ENCODE peak calls at places on chromosome 5, in four cellular contexts. Z, S, V and K are unnamed samples.

GRCh38 chr5:167870055-167870454 is 421.4 kb upstream of the WWC1 start:
- DNase-seq in Z (no peak), S (no peak), V (no peak), K (no peak)

GRCh38 chr5:86979801-86980510 is 287.7 kb upstream of the RASA1 start:
- DNase-seq in Z (no peak), S (peak), V (no peak), K (no peak)

GRCh38 chr5:107337281-107337680 is 333.5 kb downstream of the EFNA5 start:
- DNase-seq in Z (no peak), S (peak), V (no peak), K (no peak)

GRCh38 chr5:94481059-94481458 is 137.3 kb downstream of the KIAA0825 start:
- DNase-seq in Z (no peak), S (no peak), V (no peak), K (no peak)

GRCh38 chr5:59798862-59799667 is 94.5 kb downstream of the PDE4D start:
- DNase-seq in Z (no peak), S (peak), V (no peak), K (no peak)

GRCh38 chr5:116088062-116088461 is 3.2 kb downstream of the COMMD10 start:
- DNase-seq in Z (no peak), S (peak), V (no peak), K (no peak)

GRCh38 chr5:150284311-150284710 is 5.3 kb downstream of the CAMK2A start:
- DNase-seq in Z (no peak), S (no peak), V (no peak), K (no peak)

GRCh38 chr5:137305971-137306592 is 193.0 kb downstream of the SPOCK1 start:
- DNase-seq in Z (no peak), S (no peak), V (no peak), K (no peak)

GRCh38 chr5:9813305-9813704 is 183.2 kb upstream of the TAS2R1 start:
- DNase-seq in Z (no peak), S (no peak), V (no peak), K (no peak)

GRCh38 chr5:141510160-141510559 is 21.3 kb downstream of the PCDHGC5 start:
- DNase-seq in Z (no peak), S (no peak), V (no peak), K (no peak)

GRCh38 chr5:27702339-27702820 is 664.0 kb upstream of the CDH9 start:
- DNase-seq in Z (no peak), S (peak), V (no peak), K (no peak)

GRCh38 chr5:61346511-61346910 is 14.5 kb downstream of the ZSWIM6 start:
- DNase-seq in Z (no peak), S (no peak), V (no peak), K (no peak)

GRCh38 chr5:56323505-56323904 is 90.4 kb upstream of the ANKRD55 start:
- DNase-seq in Z (no peak), S (peak), V (no peak), K (no peak)

GRCh38 chr5:66617223-66617861 is 21.1 kb downstream of the MAST4 start:
- DNase-seq in Z (no peak), S (no peak), V (no peak), K (no peak)

GRCh38 chr5:78633710-78634109 is 14.9 kb downstream of the LHFPL2 start:
- DNase-seq in Z (no peak), S (no peak), V (no peak), K (no peak)

GRCh38 chr5:35183243-35183955 is 46.9 kb downstream of the PRLR start:
- DNase-seq in Z (no peak), S (peak), V (peak), K (no peak)

GRCh38 chr5:38515648-38516047 is 40.8 kb downstream of the LIFR start:
- DNase-seq in Z (no peak), S (peak), V (no peak), K (no peak)

GRCh38 chr5:84228266-84228665 is 156.4 kb downstream of the EDIL3 start:
- DNase-seq in Z (no peak), S (no peak), V (no peak), K (no peak)

GRCh38 chr5:30581198-30581925 is 612.1 kb upstream of the CDH6 start:
- DNase-seq in Z (no peak), S (peak), V (no peak), K (no peak)

GRCh38 chr5:41772071-41772470 is 98.2 kb downstream of the OXCT1 start:
- DNase-seq in Z (no peak), S (no peak), V (no peak), K (no peak)

GRCh38 chr5:174571662-174572397 is 152.6 kb upstream of the MSX2 start:
- DNase-seq in Z (peak), S (peak), V (peak), K (no peak)

GRCh38 chr5:120499876-120500275 is 35.8 kb downstream of the PRR16 start:
- DNase-seq in Z (no peak), S (no peak), V (no peak), K (no peak)

GRCh38 chr5:53326420-53327153 is 153.8 kb upstream of the FST start:
- DNase-seq in Z (no peak), S (peak), V (no peak), K (no peak)

GRCh38 chr5:179285236-179285635 is 60.0 kb downstream of the ADAMTS2 start:
- DNase-seq in Z (peak), S (no peak), V (peak), K (no peak)

GRCh38 chr5:65525726-65526125 is 37.2 kb downstream of the CENPK start:
- DNase-seq in Z (no peak), S (no peak), V (no peak), K (no peak)

GRCh38 chr5:151223447-151224264 is at the start of gene CCDC69:
- DNase-seq in Z (peak), S (peak), V (peak), K (peak)

GRCh38 chr5:10442581-10442980 is 902 bp downstream of the ROPN1L start:
- DNase-seq in Z (peak), S (no peak), V (no peak), K (no peak)

GRCh38 chr5:179195561-179196419 is 135.6 kb downstream of the ZNF354C start:
- DNase-seq in Z (no peak), S (no peak), V (peak), K (no peak)

GRCh38 chr5:160850439-160850838 is 1.6 kb downstream of the ATP10B start:
- DNase-seq in Z (no peak), S (no peak), V (peak), K (no peak)

GRCh38 chr5:71658916-71659661 is 60.0 kb upstream of the CARTPT start:
- DNase-seq in Z (no peak), S (peak), V (no peak), K (no peak)

GRCh38 chr5:57172466-57172961 is 1.3 kb upstream of the GPBP1 start:
- DNase-seq in Z (no peak), S (peak), V (no peak), K (no peak)

GRCh38 chr5:37248387-37248969 is 698 bp downstream of the CPLANE1 start:
- DNase-seq in Z (no peak), S (peak), V (no peak), K (no peak)

GRCh38 chr5:38607396-38607795 is 51.0 kb upstream of the LIFR start:
- DNase-seq in Z (no peak), S (peak), V (peak), K (no peak)

GRCh38 chr5:112240011-112240410 is 179.1 kb downstream of the EPB41L4A start:
- DNase-seq in Z (no peak), S (peak), V (peak), K (no peak)

GRCh38 chr5:181187500-181188213 is 17.3 kb downstream of the TRIM7 start:
- DNase-seq in Z (peak), S (peak), V (peak), K (peak)

GRCh38 chr5:108749130-108749861 is 1.6 kb downstream of the FER start:
- DNase-seq in Z (peak), S (peak), V (no peak), K (peak)
- TF ChIP-seq CTCF in Z (no peak), S (no peak), V (no peak), K (no peak)

GRCh38 chr5:148585988-148586387 is 68.3 kb downstream of the HTR4 start:
- DNase-seq in Z (no peak), S (peak), V (no peak), K (no peak)
- TF ChIP-seq CTCF in Z (no peak), S (no peak), V (no peak), K (no peak)

GRCh38 chr5:139038618-139039305 is 159.4 kb downstream of the SIL1 start:
- DNase-seq in Z (no peak), S (no peak), V (no peak), K (no peak)
- TF ChIP-seq CTCF in Z (no peak), S (no peak), V (peak), K (peak)

GRCh38 chr5:54383941-54384340 is 71.6 kb upstream of the HSPB3 start:
- DNase-seq in Z (no peak), S (no peak), V (peak), K (no peak)
- TF ChIP-seq CTCF in Z (no peak), S (no peak), V (no peak), K (no peak)

DNA sequence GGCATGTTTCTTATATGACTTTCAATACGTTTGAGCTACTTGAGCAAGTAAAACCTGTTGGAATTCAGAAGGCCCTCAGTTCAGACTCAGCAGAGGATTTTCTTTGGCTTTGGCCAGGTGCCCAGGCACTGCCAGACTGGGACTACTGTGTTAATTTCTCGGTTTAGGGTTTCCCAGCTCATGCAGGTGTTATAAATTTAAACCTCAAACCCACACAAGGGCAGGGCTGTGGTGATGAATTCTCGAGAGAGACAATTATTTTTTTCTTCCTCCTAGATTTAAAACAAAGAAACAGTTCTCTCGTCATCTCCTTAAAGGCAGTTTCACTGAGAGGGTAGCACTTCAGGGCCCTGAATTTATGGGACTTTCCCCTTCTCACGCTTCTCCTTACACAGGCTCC is 406.0 kb upstream of the PIK3R1 start:
- DNase-seq in Z (peak), S (no peak), V (no peak), K (no peak)
- TF ChIP-seq CTCF in Z (no peak), S (no peak), V (no peak), K (no peak)

GRCh38 chr5:1053391-1054017 is 44.9 kb downstream of the NKD2 start:
- DNase-seq in Z (no peak), S (no peak), V (no peak), K (no peak)

GRCh38 chr5:1051366-1051720 is 42.7 kb downstream of the NKD2 start:
- DNase-seq in Z (no peak), S (no peak), V (no peak), K (no peak)

GRCh38 chr5:1054018-1054798 is 45.6 kb downstream of the NKD2 start:
- DNase-seq in Z (no peak), S (no peak), V (no peak), K (no peak)

GRCh38 chr5:1052076-1052475 is 43.5 kb downstream of the NKD2 start:
- DNase-seq in Z (no peak), S (no peak), V (no peak), K (no peak)

DNA sequence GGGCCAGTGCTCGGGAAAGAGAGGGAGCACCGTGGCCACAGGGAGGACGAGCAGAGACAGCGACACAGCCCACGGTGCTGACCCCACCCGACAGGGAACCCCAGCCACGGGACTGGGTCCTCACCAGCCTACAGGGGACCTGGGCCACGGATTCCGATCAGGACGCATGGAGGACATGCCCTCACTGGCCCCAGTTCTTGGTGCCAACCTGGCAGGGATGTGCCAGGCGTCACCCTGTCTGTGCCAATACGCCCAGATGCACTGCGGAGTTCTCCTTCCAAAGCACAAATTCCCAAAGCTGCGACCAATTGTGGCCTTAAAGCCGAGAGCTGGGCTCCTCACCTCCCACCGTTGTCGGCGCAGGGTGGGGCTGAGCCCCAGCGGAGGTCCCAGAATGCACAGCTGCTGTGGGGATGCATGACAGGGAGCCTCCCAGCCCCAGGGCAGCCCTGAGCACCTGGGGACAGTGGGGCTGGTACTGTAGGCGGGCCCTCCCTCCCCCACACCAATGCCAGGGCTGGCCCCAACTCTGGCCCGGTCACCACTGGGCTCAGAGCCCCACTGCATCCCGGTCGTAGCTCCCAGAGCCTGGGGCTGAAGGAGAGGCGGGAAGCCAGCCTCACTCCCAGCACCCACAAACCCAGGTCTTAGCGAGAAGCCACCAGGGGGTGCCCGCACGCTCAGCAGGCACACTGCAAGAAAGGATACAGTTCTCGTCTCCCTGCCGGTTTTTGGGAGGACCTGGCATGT is 44.2 kb downstream of the NKD2 start:
- DNase-seq in Z (no peak), S (no peak), V (no peak), K (no peak)
- TF ChIP-seq CTCF in Z (no peak), S (no peak), V (no peak), K (no peak)